ENCODE peak calls at places on chromosomes 4 and X, in five cellular contexts. One of them, this sample, is unnamed.

GRCh38 chr4:103012085-103012484 is 7.4 kb downstream of the SLC9B1 start:
- DNase-seq in Right ventricle myocardium superior: no peak
- DNase-seq in HTR-8/SVneo: no peak
- DNase-seq in NB4: no peak
- DNase-seq in ureter: no peak
- DNase-seq in this sample: no peak

GRCh38 chr4:1171306-1172227 is 816 bp downstream of the SPON2 start:
- DNase-seq in NB4: no peak
- DNase-seq in Right ventricle myocardium superior: peak
- DNase-seq in ureter: no peak
- DNase-seq in HTR-8/SVneo: no peak
- DNase-seq in this sample: no peak

GRCh38 chrX:103626855-103627254 is 1.9 kb upstream of the TCEAL1 start:
- DNase-seq in ureter: no peak
- DNase-seq in HTR-8/SVneo: no peak
- DNase-seq in Right ventricle myocardium superior: no peak
- DNase-seq in NB4: no peak
- DNase-seq in this sample: no peak

GRCh38 chr4:115119804-115120352 is 6.5 kb upstream of the NDST4 start:
- DNase-seq in HTR-8/SVneo: no peak
- DNase-seq in Right ventricle myocardium superior: no peak
- DNase-seq in ureter: no peak
- DNase-seq in NB4: peak
- DNase-seq in this sample: no peak

GRCh38 chr4:145720656-145721055 is 40.7 kb downstream of the C4orf51 start:
- DNase-seq in HTR-8/SVneo: no peak
- DNase-seq in ureter: no peak
- DNase-seq in NB4: no peak
- DNase-seq in Right ventricle myocardium superior: no peak
- DNase-seq in this sample: no peak

GRCh38 chr4:75916091-75916661 is 13.9 kb upstream of the PPEF2 start:
- DNase-seq in HTR-8/SVneo: peak
- DNase-seq in NB4: peak
- DNase-seq in Right ventricle myocardium superior: no peak
- DNase-seq in ureter: no peak
- DNase-seq in this sample: no peak

GRCh38 chr4:6855692-6856297 is 53.8 kb upstream of the TBC1D14 start:
- DNase-seq in HTR-8/SVneo: no peak
- DNase-seq in NB4: peak
- DNase-seq in ureter: no peak
- DNase-seq in Right ventricle myocardium superior: no peak
- DNase-seq in this sample: peak

GRCh38 chrX:115940888-115941332 is 229.6 kb upstream of the AGTR2 start:
- DNase-seq in ureter: peak
- DNase-seq in HTR-8/SVneo: no peak
- DNase-seq in NB4: peak
- DNase-seq in Right ventricle myocardium superior: no peak
- DNase-seq in this sample: no peak

GRCh38 chrX:39438603-39439602 is 637.6 kb downstream of the MID1IP1 start:
- DNase-seq in HTR-8/SVneo: no peak
- DNase-seq in NB4: peak
- DNase-seq in Right ventricle myocardium superior: no peak
- DNase-seq in ureter: no peak
- DNase-seq in this sample: no peak

GRCh38 chrX:84046403-84046984 is 141.5 kb downstream of the RPS6KA6 start:
- DNase-seq in Right ventricle myocardium superior: no peak
- DNase-seq in NB4: peak
- DNase-seq in HTR-8/SVneo: peak
- DNase-seq in ureter: no peak
- DNase-seq in this sample: peak

GRCh38 chr4:185211035-185211434 is 1.6 kb downstream of the SNX25 start:
- DNase-seq in NB4: no peak
- DNase-seq in ureter: no peak
- DNase-seq in HTR-8/SVneo: no peak
- DNase-seq in Right ventricle myocardium superior: no peak
- DNase-seq in this sample: no peak

GRCh38 chrX:4622768-4623167 is 909.3 kb upstream of the PRKX start:
- DNase-seq in NB4: no peak
- DNase-seq in ureter: no peak
- DNase-seq in HTR-8/SVneo: no peak
- DNase-seq in Right ventricle myocardium superior: no peak
- DNase-seq in this sample: no peak

GRCh38 chrX:111467896-111468295 is 43.5 kb upstream of the SERTM2 start:
- DNase-seq in ureter: peak
- DNase-seq in Right ventricle myocardium superior: peak
- DNase-seq in HTR-8/SVneo: no peak
- DNase-seq in NB4: no peak
- DNase-seq in this sample: no peak

GRCh38 chr4:166577639-166578038 is 656.7 kb downstream of the SPOCK3 start:
- DNase-seq in Right ventricle myocardium superior: no peak
- DNase-seq in NB4: no peak
- DNase-seq in HTR-8/SVneo: no peak
- DNase-seq in ureter: no peak
- DNase-seq in this sample: no peak

GRCh38 chr4:83582289-83582756 is 46.4 kb downstream of the GPAT3 start:
- DNase-seq in ureter: peak
- DNase-seq in HTR-8/SVneo: no peak
- DNase-seq in Right ventricle myocardium superior: no peak
- DNase-seq in NB4: peak
- DNase-seq in this sample: peak

GRCh38 chr4:1801286-1801958 is 8.3 kb downstream of the FGFR3 start:
- DNase-seq in HTR-8/SVneo: no peak
- DNase-seq in ureter: no peak
- DNase-seq in Right ventricle myocardium superior: no peak
- DNase-seq in NB4: no peak
- DNase-seq in this sample: no peak

GRCh38 chrX:109872021-109872730 is 130.7 kb upstream of the TMEM164 start:
- DNase-seq in HTR-8/SVneo: no peak
- DNase-seq in NB4: no peak
- DNase-seq in Right ventricle myocardium superior: no peak
- DNase-seq in ureter: no peak
- DNase-seq in this sample: no peak

GRCh38 chrX:23383411-23383810 is 48.8 kb downstream of the PTCHD1 start:
- DNase-seq in NB4: no peak
- DNase-seq in Right ventricle myocardium superior: no peak
- DNase-seq in ureter: no peak
- DNase-seq in HTR-8/SVneo: no peak
- DNase-seq in this sample: no peak

GRCh38 chrX:53882331-53882730 is 161.9 kb downstream of the PHF8 start:
- DNase-seq in HTR-8/SVneo: no peak
- DNase-seq in Right ventricle myocardium superior: no peak
- DNase-seq in ureter: no peak
- DNase-seq in NB4: no peak
- DNase-seq in this sample: peak

GRCh38 chrX:96183843-96184242 is 500.8 kb upstream of the DIAPH2 start:
- DNase-seq in Right ventricle myocardium superior: no peak
- DNase-seq in ureter: no peak
- DNase-seq in NB4: peak
- DNase-seq in HTR-8/SVneo: no peak
- DNase-seq in this sample: peak

GRCh38 chr4:58191086-58191485 is 1080.9 kb upstream of the IGFBP7 start:
- DNase-seq in Right ventricle myocardium superior: no peak
- DNase-seq in ureter: no peak
- DNase-seq in HTR-8/SVneo: no peak
- DNase-seq in NB4: no peak
- DNase-seq in this sample: no peak

GRCh38 chrX:47380268-47380667 is 9.9 kb downstream of the ZNF157 start:
- DNase-seq in Right ventricle myocardium superior: peak
- DNase-seq in ureter: no peak
- DNase-seq in NB4: no peak
- DNase-seq in HTR-8/SVneo: no peak
- DNase-seq in this sample: no peak

GRCh38 chrX:129759576-129760061 is 20.1 kb upstream of the SASH3 start:
- DNase-seq in NB4: peak
- DNase-seq in HTR-8/SVneo: no peak
- DNase-seq in ureter: no peak
- DNase-seq in Right ventricle myocardium superior: peak
- DNase-seq in this sample: no peak

GRCh38 chrX:13090261-13091110 is 46.1 kb upstream of the FAM9C start:
- DNase-seq in NB4: peak
- DNase-seq in ureter: no peak
- DNase-seq in HTR-8/SVneo: no peak
- DNase-seq in Right ventricle myocardium superior: no peak
- DNase-seq in this sample: no peak

GRCh38 chrX:49876750-49877149 is 2.5 kb upstream of the USP27X start:
- DNase-seq in HTR-8/SVneo: no peak
- DNase-seq in ureter: no peak
- DNase-seq in NB4: peak
- DNase-seq in Right ventricle myocardium superior: no peak
- DNase-seq in this sample: peak

GRCh38 chr4:169314906-169315305 is 44.1 kb upstream of the SH3RF1 start:
- DNase-seq in HTR-8/SVneo: peak
- DNase-seq in Right ventricle myocardium superior: peak
- DNase-seq in ureter: peak
- DNase-seq in NB4: no peak
- DNase-seq in this sample: peak

GRCh38 chrX:79413009-79413408 is 45.9 kb upstream of the ITM2A start:
- DNase-seq in NB4: peak
- DNase-seq in Right ventricle myocardium superior: no peak
- DNase-seq in HTR-8/SVneo: no peak
- DNase-seq in ureter: no peak
- DNase-seq in this sample: no peak

GRCh38 chrX:12814434-12814833 is 23.2 kb downstream of the PRPS2 start:
- DNase-seq in ureter: peak
- DNase-seq in HTR-8/SVneo: peak
- DNase-seq in NB4: peak
- DNase-seq in Right ventricle myocardium superior: no peak
- DNase-seq in this sample: peak

GRCh38 chrX:56792270-56793111 is 63.4 kb downstream of the NBDY start:
- DNase-seq in NB4: no peak
- DNase-seq in HTR-8/SVneo: no peak
- DNase-seq in Right ventricle myocardium superior: no peak
- DNase-seq in ureter: peak
- DNase-seq in this sample: no peak

GRCh38 chr4:13547563-13548041 is 3.3 kb upstream of the NKX3-2 start:
- DNase-seq in NB4: peak
- DNase-seq in Right ventricle myocardium superior: no peak
- DNase-seq in ureter: no peak
- DNase-seq in HTR-8/SVneo: no peak
- DNase-seq in this sample: no peak

GRCh38 chr4:82774711-82775171 is 23.9 kb downstream of the SCD5 start:
- DNase-seq in Right ventricle myocardium superior: no peak
- DNase-seq in ureter: no peak
- DNase-seq in NB4: no peak
- DNase-seq in HTR-8/SVneo: no peak
- DNase-seq in this sample: no peak

GRCh38 chr4:4783847-4784246 is 75.6 kb upstream of the MSX1 start:
- DNase-seq in ureter: no peak
- DNase-seq in HTR-8/SVneo: no peak
- DNase-seq in Right ventricle myocardium superior: no peak
- DNase-seq in NB4: no peak
- DNase-seq in this sample: no peak

GRCh38 chr4:156255608-156256007 is 301.9 kb upstream of the CTSO start:
- DNase-seq in HTR-8/SVneo: no peak
- DNase-seq in NB4: no peak
- DNase-seq in ureter: no peak
- DNase-seq in Right ventricle myocardium superior: no peak
- DNase-seq in this sample: no peak

GRCh38 chr4:77493829-77494551 is 111.6 kb upstream of the CXCL13 start:
- DNase-seq in NB4: no peak
- DNase-seq in HTR-8/SVneo: no peak
- DNase-seq in Right ventricle myocardium superior: no peak
- DNase-seq in ureter: no peak
- DNase-seq in this sample: no peak

GRCh38 chrX:13700380-13700779 is 11.5 kb downstream of the RAB9A start:
- DNase-seq in NB4: no peak
- DNase-seq in ureter: no peak
- DNase-seq in HTR-8/SVneo: no peak
- DNase-seq in Right ventricle myocardium superior: no peak
- DNase-seq in this sample: no peak

This sample was measured in NCI-H460.